ENCODE peak calls at places on chromosomes 5 and 9, in nine cellular contexts. N is endothelial cell of umbilical vein, Q is GM23338, X is Panc1, C is breast epithelium, R is HL-60, S is esophagus muscularis mucosa, Z is K562, E is spleen. G is an unnamed sample.

GRCh38 chr5:123157797-123158528 is 68.9 kb downstream of the PRDM6 start:
- DNase-seq in N (peak), Q (no peak), X (no peak), C (no peak), R (no peak), S (no peak), Z (no peak), E (no peak), G (no peak)

GRCh38 chr5:56409331-56410190 is 176.4 kb upstream of the ANKRD55 start:
- DNase-seq in N (peak), Q (no peak), X (no peak), C (no peak), R (no peak), S (no peak), Z (peak), E (no peak), G (peak)

GRCh38 chr9:108444400-108445358 is 411.1 kb downstream of the ACTL7B start:
- DNase-seq in N (peak), Q (no peak), X (no peak), C (no peak), R (no peak), S (no peak), Z (no peak), E (no peak), G (no peak)

GRCh38 chr5:175285263-175285662 is 158.7 kb downstream of the DRD1 start:
- DNase-seq in N (no peak), Q (no peak), X (no peak), C (no peak), R (no peak), S (no peak), Z (no peak), E (no peak), G (no peak)

GRCh38 chr5:30069441-30070263 is 1123.8 kb upstream of the CDH6 start:
- DNase-seq in N (no peak), Q (no peak), X (no peak), C (no peak), R (no peak), S (no peak), Z (no peak), E (peak), G (no peak)

GRCh38 chr9:91361294-91362201 is at the start of gene AUH:
- DNase-seq in N (peak), Q (peak), X (peak), C (peak), R (peak), S (peak), Z (peak), E (peak), G (peak)

GRCh38 chr5:18732556-18733479 is 1098.6 kb downstream of the TAF11L14 start:
- DNase-seq in N (no peak), Q (no peak), X (no peak), C (no peak), R (no peak), S (no peak), Z (no peak), E (peak), G (no peak)

GRCh38 chr5:71680510-71680909 is 38.6 kb upstream of the CARTPT start:
- DNase-seq in N (no peak), Q (no peak), X (no peak), C (no peak), R (no peak), S (no peak), Z (no peak), E (no peak), G (no peak)

GRCh38 chr5:162096448-162096847 is 28.9 kb downstream of the GABRG2 start:
- DNase-seq in N (no peak), Q (peak), X (no peak), C (no peak), R (no peak), S (no peak), Z (no peak), E (no peak), G (no peak)

GRCh38 chr5:87741891-87742290 is 329.2 kb upstream of the CCNH start:
- DNase-seq in N (no peak), Q (no peak), X (no peak), C (no peak), R (no peak), S (no peak), Z (no peak), E (no peak), G (no peak)

GRCh38 chr9:130138791-130139190 is 33.4 kb upstream of the NCS1 start:
- DNase-seq in N (peak), Q (no peak), X (no peak), C (no peak), R (no peak), S (no peak), Z (peak), E (no peak), G (no peak)

GRCh38 chr9:126869368-126869767 is 8.9 kb downstream of the ZBTB34 start:
- DNase-seq in N (no peak), Q (no peak), X (no peak), C (no peak), R (no peak), S (no peak), Z (no peak), E (peak), G (no peak)

GRCh38 chr5:136032564-136032963 is 3.8 kb downstream of the TGFBI start:
- DNase-seq in N (no peak), Q (no peak), X (no peak), C (no peak), R (no peak), S (no peak), Z (no peak), E (peak), G (no peak)

GRCh38 chr9:125024917-125025316 is 84.0 kb upstream of the GOLGA1 start:
- DNase-seq in N (no peak), Q (no peak), X (no peak), C (no peak), R (no peak), S (no peak), Z (no peak), E (no peak), G (no peak)

GRCh38 chr9:125021069-125021468 is 80.2 kb upstream of the GOLGA1 start:
- DNase-seq in N (no peak), Q (no peak), X (no peak), C (no peak), R (no peak), S (no peak), Z (no peak), E (no peak), G (no peak)

GRCh38 chr9:125028041-125028440 is 87.2 kb upstream of the GOLGA1 start:
- DNase-seq in N (no peak), Q (no peak), X (no peak), C (no peak), R (no peak), S (no peak), Z (no peak), E (no peak), G (no peak)

GRCh38 chr9:125025584-125025983 is 84.7 kb upstream of the GOLGA1 start:
- DNase-seq in N (no peak), Q (no peak), X (no peak), C (no peak), R (no peak), S (no peak), Z (no peak), E (no peak), G (no peak)
- H3K27ac ChIP-seq in N (no peak), Q (no peak), X (no peak), C (no peak), R (no peak), S (no peak), Z (no peak), E (no peak), G (no peak)

DNA sequence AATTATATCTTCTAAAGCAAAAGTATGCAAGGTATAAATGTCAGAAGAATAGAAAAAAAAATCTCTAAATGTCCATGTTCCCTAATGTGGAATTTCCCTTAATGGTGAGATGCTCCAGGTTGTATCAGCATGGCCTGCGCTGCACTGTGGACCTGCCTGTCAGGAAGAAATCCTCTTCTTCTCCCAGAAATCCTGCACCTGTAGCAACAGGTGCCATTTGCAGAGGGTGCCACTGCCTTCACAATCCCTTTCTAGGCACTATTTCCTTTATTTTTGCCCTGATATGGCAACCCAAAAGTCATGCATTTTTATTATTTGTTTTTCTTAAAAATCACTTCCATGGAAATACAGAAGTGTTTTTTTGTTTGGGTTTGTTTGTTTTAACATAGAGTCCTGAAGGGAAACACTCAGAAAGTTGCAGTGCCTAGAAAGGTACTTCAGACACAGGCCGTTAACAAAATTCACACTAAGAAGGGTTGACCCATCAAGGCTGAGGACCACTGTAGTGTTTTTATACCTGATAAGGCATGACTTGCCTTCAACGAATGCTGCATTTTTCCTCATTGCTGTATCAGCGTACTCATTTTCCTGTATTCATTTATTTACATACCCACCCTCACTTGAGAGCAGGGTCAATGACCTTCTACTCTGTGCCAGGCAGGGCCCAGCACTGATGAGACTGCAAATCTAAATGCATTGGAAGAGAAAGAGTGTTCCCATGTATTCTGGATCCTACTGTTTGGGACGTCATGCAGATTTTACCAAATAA is 177.8 kb downstream of the SNX18 start:
- DNase-seq in N (no peak), Q (no peak), X (no peak), C (no peak), R (no peak), S (peak), Z (no peak), E (no peak), G (no peak)
- TF ChIP-seq POLR2AphosphoS5 in N (no peak), Q (no peak), X (no peak), C (no peak), R (no peak), S (no peak), Z (no peak), E (no peak), G (no peak)

DNA sequence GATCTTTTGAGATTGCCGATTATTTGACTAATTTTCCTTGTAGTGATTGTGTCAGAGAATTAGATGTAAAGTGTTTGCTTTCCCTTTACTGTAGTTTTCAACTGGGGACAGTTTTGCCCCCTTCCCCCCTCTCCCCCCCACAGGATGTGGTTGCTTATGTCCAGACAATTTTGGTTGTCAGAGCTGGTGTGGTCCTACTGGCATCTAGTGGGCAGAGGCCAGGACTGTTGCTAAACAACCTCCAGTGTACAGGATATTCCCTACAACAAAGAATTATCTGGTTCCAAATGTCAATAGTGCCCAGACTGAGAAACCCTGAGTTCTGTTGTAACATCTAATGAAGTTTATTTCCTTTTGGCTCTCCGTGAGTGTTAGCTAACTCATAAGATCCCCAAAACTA is 20.0 kb downstream of the TMEFF1 start:
- DNase-seq in N (no peak), Q (no peak), X (no peak), C (no peak), R (no peak), S (no peak), Z (no peak), E (no peak), G (no peak)
- H3K27ac ChIP-seq in N (no peak), Q (peak), X (no peak), C (no peak), R (no peak), S (no peak), Z (no peak), E (no peak), G (no peak)

GRCh38 chr5:88883059-88883565 is at the start of gene MEF2C:
- DNase-seq in N (peak), Q (peak), X (no peak), C (no peak), R (no peak), S (no peak), Z (peak), E (peak), G (peak)

GRCh38 chr5:88880196-88880595 is 2.8 kb downstream of the MEF2C start:
- DNase-seq in N (no peak), Q (no peak), X (no peak), C (no peak), R (no peak), S (no peak), Z (no peak), E (no peak), G (no peak)

GRCh38 chr5:88882321-88883038 is 504 bp downstream of the MEF2C start:
- DNase-seq in N (peak), Q (no peak), X (no peak), C (no peak), R (no peak), S (no peak), Z (peak), E (no peak), G (no peak)

GRCh38 chr5:88879724-88880123 is 3.3 kb downstream of the MEF2C start:
- DNase-seq in N (peak), Q (no peak), X (no peak), C (no peak), R (no peak), S (no peak), Z (no peak), E (no peak), G (no peak)

GRCh38 chr5:88881566-88881965 is 1.4 kb downstream of the MEF2C start:
- DNase-seq in N (peak), Q (no peak), X (no peak), C (no peak), R (no peak), S (no peak), Z (no peak), E (no peak), G (no peak)
- TF ChIP-seq POLR2AphosphoS5 in N (no peak), Q (no peak), X (no peak), C (no peak), R (no peak), S (no peak), Z (no peak), E (no peak), G (no peak)

DNA sequence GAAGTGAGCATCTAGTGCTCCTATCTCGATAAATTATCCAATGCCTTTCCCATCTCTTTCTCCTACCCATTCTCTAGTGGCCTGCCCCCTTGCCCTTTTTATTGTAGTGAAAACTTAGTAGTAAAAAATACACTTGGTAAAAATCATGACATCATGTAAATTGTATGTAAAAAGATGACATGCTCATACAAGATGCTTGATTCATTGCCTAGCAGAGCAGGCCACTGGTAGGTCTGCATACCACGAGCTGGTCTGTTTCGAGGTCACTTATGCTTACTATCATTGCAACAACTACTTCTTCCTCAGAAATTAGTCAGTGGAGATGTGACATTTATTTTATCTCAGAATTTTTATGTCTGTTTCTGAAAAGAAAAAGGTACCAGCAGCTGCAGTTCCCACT is 177.3 kb downstream of the C9orf152 start:
- DNase-seq in N (no peak), Q (no peak), X (no peak), C (no peak), R (peak), S (no peak), Z (no peak), E (no peak), G (no peak)
- H3K27ac ChIP-seq in N (peak), Q (no peak), X (no peak), C (peak), R (peak), S (no peak), Z (no peak), E (peak), G (peak)

GRCh38 chr9:86396412-86396811 is 42.2 kb upstream of the TUT7 start:
- DNase-seq in N (no peak), Q (no peak), X (no peak), C (no peak), R (no peak), S (peak), Z (no peak), E (no peak), G (no peak)
- TF ChIP-seq POLR2AphosphoS5 in N (no peak), Q (no peak), X (no peak), C (no peak), R (no peak), S (no peak), Z (no peak), E (no peak), G (no peak)

GRCh38 chr5:66142417-66142816 is 1.7 kb upstream of the SREK1 start:
- DNase-seq in N (no peak), Q (no peak), X (no peak), C (no peak), R (no peak), S (no peak), Z (peak), E (no peak), G (no peak)

GRCh38 chr5:66143473-66144073 is 527 bp upstream of the SREK1 start:
- DNase-seq in N (no peak), Q (no peak), X (peak), C (no peak), R (no peak), S (no peak), Z (peak), E (no peak), G (no peak)

GRCh38 chr5:66136053-66136452 is 8.0 kb upstream of the SREK1 start:
- DNase-seq in N (no peak), Q (no peak), X (no peak), C (no peak), R (no peak), S (no peak), Z (no peak), E (no peak), G (no peak)

GRCh38 chr5:66138572-66139116 is 5.5 kb upstream of the SREK1 start:
- DNase-seq in N (no peak), Q (no peak), X (no peak), C (no peak), R (no peak), S (no peak), Z (peak), E (no peak), G (no peak)

DNA sequence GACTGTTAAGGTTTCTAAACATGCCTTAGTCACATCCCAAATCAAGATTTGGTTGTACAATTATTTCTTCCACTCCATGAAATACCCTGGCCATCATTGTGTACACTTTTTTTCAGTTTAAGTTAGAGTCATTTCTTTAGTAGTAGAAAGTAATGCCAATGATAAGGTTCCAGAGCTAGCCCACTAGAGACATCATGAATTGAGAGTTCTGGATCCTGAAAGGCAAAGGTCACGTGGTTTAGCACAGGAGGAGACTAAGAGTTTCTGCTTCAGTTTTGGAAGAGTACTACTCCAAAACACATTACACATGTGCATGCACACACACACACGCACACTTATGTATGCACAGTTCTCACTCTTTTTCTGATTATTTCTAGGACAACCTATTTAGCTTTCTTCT is 4.8 kb upstream of the SREK1 start:
- DNase-seq in N (no peak), Q (no peak), X (no peak), C (no peak), R (no peak), S (no peak), Z (peak), E (no peak), G (no peak)
- H3K27ac ChIP-seq in N (no peak), Q (no peak), X (no peak), C (no peak), R (no peak), S (no peak), Z (no peak), E (no peak), G (no peak)